ENCODE peak calls at places on chromosomes 12 and 14, in eight cellular contexts. T is HAP-1; S is hepatocyte; K is ELR; V is G401; W is DMS53; A is activated CD8-positive, alpha-beta memory T cell treated with anti-CD3 and anti-CD28 coated beads, Interleukin-2, amount 50 U/mL, for 48 hours; F is GM03348. B is an unnamed sample.

GRCh38 chr12:76346798-76347420 is 1.3 kb downstream of the BBS10 start:
- DNase-seq in F (peak), K (peak), T (peak), V (peak), A (no peak), W (peak), S (peak), B (peak)

GRCh38 chr14:23589606-23590005 is 11.0 kb upstream of the JPH4 start:
- DNase-seq in T (no peak), F (no peak), A (no peak), W (no peak), S (peak), V (no peak), K (no peak), B (no peak)

GRCh38 chr12:6273931-6274687 is 36.4 kb upstream of the PLEKHG6 start:
- DNase-seq in A (no peak), T (peak), W (peak), K (no peak), V (no peak), S (no peak), F (no peak), B (no peak)

GRCh38 chr14:64279719-64280668 is 14.2 kb downstream of the ESR2 start:
- DNase-seq in K (no peak), F (no peak), S (no peak), T (no peak), A (no peak), V (no peak), W (peak), B (no peak)

GRCh38 chr12:114018669-114019068 is 52.5 kb upstream of the RBM19 start:
- DNase-seq in S (no peak), F (no peak), K (peak), T (no peak), A (no peak), V (no peak), W (peak), B (no peak)

GRCh38 chr12:73517859-73518258 is 1019.8 kb upstream of the ATXN7L3B start:
- DNase-seq in V (no peak), K (no peak), A (no peak), W (no peak), F (no peak), S (no peak), T (no peak), B (no peak)

GRCh38 chr14:23882884-23883283 is 70.7 kb upstream of the DHRS4 start:
- DNase-seq in T (no peak), K (no peak), V (no peak), A (no peak), S (no peak), F (no peak), W (peak), B (no peak)

GRCh38 chr14:99590746-99591555 is 13.1 kb downstream of the CCDC85C start:
- DNase-seq in S (no peak), A (no peak), W (peak), V (peak), K (peak), F (peak), T (no peak), B (peak)

GRCh38 chr12:97235102-97235501 is 227.5 kb upstream of the RMST start:
- DNase-seq in A (no peak), K (no peak), F (no peak), V (no peak), W (no peak), S (no peak), T (no peak), B (no peak)

GRCh38 chr12:69044887-69045286 is 111.9 kb upstream of the CPM start:
- DNase-seq in A (no peak), T (no peak), S (no peak), K (no peak), W (no peak), V (no peak), F (no peak), B (no peak)

GRCh38 chr12:25249951-25250738 is 584 bp downstream of the KRAS start:
- DNase-seq in A (peak), K (peak), S (peak), V (peak), W (peak), T (peak), F (peak), B (peak)

GRCh38 chr12:57521475-57522018 is 1.1 kb upstream of the MBD6 start:
- DNase-seq in F (no peak), K (peak), V (peak), S (peak), A (peak), W (peak), T (peak), B (peak)

GRCh38 chr12:93032748-93033147 is 103.7 kb upstream of the EEA1 start:
- DNase-seq in V (no peak), W (peak), F (no peak), S (no peak), K (peak), A (no peak), T (no peak), B (no peak)

GRCh38 chr12:7146228-7146627 is 16.1 kb downstream of the CLSTN3 start:
- DNase-seq in F (no peak), S (no peak), K (peak), W (no peak), V (no peak), T (no peak), A (no peak), B (no peak)

GRCh38 chr12:80847575-80847974 is 90.2 kb downstream of the LIN7A start:
- DNase-seq in A (no peak), T (no peak), F (no peak), W (peak), S (no peak), V (no peak), K (no peak), B (no peak)